ENCODE peak calls at places on chromosomes 7 and 10, in five cellular contexts. O, U, W, V and K are unnamed samples.

GRCh38 chr10:113648478-113648877 is 15.4 kb downstream of the NRAP start:
- DNase-seq in W (no peak), V (no peak), U (no peak), O (peak), K (no peak)

GRCh38 chr10:122114156-122114747 is 125.3 kb downstream of the TACC2 start:
- DNase-seq in W (no peak), V (no peak), U (no peak), O (peak), K (no peak)

GRCh38 chr10:101021239-101021638 is 9.7 kb downstream of the PDZD7 start:
- DNase-seq in U (no peak), V (no peak), W (no peak), O (no peak), K (no peak)

GRCh38 chr7:121604627-121605296 is 208.7 kb upstream of the FAM3C start:
- DNase-seq in V (no peak), W (no peak), O (no peak), U (no peak), K (no peak)

GRCh38 chr7:124919841-124920240 is 9.8 kb downstream of the POT1 start:
- DNase-seq in U (no peak), W (no peak), V (no peak), O (peak), K (no peak)

GRCh38 chr10:121864168-121864567 is 63.7 kb downstream of the ATE1 start:
- DNase-seq in O (no peak), U (no peak), W (no peak), V (no peak), K (no peak)

GRCh38 chr10:24550680-24551079 is 173.0 kb downstream of the ARHGAP21 start:
- DNase-seq in O (no peak), V (no peak), W (no peak), U (no peak), K (no peak)

GRCh38 chr7:156889089-156889488 is 3.9 kb downstream of the LMBR1 start:
- DNase-seq in O (no peak), V (no peak), U (no peak), W (no peak), K (no peak)

GRCh38 chr10:109282510-109282909 is 640.8 kb downstream of the XPNPEP1 start:
- DNase-seq in O (peak), V (no peak), U (no peak), W (no peak), K (no peak)

GRCh38 chr7:27171636-27172387 is 2.3 kb downstream of the HOXA10 start:
- DNase-seq in V (no peak), U (no peak), O (no peak), W (no peak), K (no peak)

GRCh38 chr7:106891545-106892410 is 26.7 kb downstream of the PIK3CG start:
- DNase-seq in O (no peak), V (no peak), U (no peak), W (no peak), K (no peak)
- TF ChIP-seq CTCF in O (no peak), V (no peak), U (no peak), W (peak), K (no peak)

DNA sequence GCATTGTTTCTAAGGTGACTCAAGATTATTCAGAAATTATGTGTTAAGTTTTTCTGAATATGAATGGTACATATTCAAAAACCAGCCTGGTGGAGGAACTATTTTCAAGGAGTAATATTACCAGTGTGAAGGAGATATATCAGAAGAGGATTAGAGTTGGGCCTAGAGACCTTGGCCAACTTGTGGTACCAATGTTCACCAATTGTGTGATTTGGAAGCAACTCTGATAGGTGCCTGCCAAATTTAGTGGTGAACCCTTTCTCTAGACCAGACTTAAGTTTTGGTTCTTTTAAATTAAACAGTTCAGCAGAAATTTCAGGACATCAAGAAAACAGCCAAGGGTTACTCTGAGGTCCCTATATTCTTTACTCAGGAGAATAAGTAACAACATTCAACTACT is 88.6 kb downstream of the RNLS start:
- DNase-seq in W (no peak), V (no peak), U (no peak), O (no peak), K (no peak)
- TF ChIP-seq CTCF in W (no peak), V (no peak), U (no peak), O (no peak), K (no peak)

GRCh38 chr7:115707684-115708341 is 322.8 kb downstream of the TFEC start:
- DNase-seq in O (no peak), U (no peak), W (no peak), V (no peak), K (no peak)

GRCh38 chr7:115704884-115705283 is 325.7 kb downstream of the TFEC start:
- DNase-seq in O (no peak), W (no peak), U (no peak), V (no peak), K (no peak)

GRCh38 chr7:115709664-115710063 is 320.9 kb downstream of the TFEC start:
- DNase-seq in V (no peak), O (no peak), W (no peak), U (no peak), K (no peak)

DNA sequence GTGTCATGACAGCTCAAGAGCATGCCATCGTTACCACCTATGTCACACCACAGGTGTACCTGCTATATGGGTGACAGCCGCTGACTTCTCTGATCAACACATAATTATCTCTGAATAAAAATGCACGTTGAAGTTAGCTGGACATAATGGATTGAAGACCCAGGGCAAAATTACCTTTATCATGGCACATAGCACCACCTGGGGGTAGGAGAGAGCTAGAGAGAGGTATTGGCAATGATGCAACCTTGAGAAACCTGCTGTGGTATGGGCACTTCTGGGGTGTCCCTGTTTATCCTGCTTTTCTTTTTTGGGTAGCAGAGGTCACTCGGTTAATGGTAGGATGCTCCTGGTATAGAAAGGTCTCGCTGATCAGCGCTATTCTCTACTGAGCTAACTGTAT is 323.3 kb downstream of the TFEC start:
- DNase-seq in U (peak), W (no peak), V (no peak), O (peak), K (no peak)
- TF ChIP-seq CTCF in U (no peak), W (peak), V (no peak), O (peak), K (peak)

GRCh38 chr10:52567247-52567580 is 205.4 kb downstream of the MBL2 start:
- DNase-seq in U (no peak), V (no peak), W (no peak), O (no peak), K (no peak)
- TF ChIP-seq CTCF in U (no peak), V (no peak), W (no peak), O (no peak), K (no peak)

GRCh38 chr10:62121197-62121550 is 147.5 kb downstream of the RTKN2 start:
- DNase-seq in O (peak), V (no peak), U (no peak), W (no peak), K (no peak)
- TF ChIP-seq CTCF in O (no peak), V (no peak), U (no peak), W (no peak), K (no peak)

GRCh38 chr7:2605608-2606538 is 25.9 kb upstream of the TTYH3 start:
- DNase-seq in O (no peak), V (no peak), W (no peak), U (no peak), K (no peak)
- TF ChIP-seq CTCF in O (no peak), V (no peak), W (no peak), U (peak), K (no peak)

GRCh38 chr7:122951006-122951405 is 44.5 kb downstream of the TAS2R16 start:
- DNase-seq in V (no peak), U (no peak), W (no peak), O (peak), K (no peak)

GRCh38 chr7:122944682-122945303 is 50.7 kb downstream of the TAS2R16 start:
- DNase-seq in U (no peak), W (no peak), O (no peak), V (no peak), K (no peak)

DNA sequence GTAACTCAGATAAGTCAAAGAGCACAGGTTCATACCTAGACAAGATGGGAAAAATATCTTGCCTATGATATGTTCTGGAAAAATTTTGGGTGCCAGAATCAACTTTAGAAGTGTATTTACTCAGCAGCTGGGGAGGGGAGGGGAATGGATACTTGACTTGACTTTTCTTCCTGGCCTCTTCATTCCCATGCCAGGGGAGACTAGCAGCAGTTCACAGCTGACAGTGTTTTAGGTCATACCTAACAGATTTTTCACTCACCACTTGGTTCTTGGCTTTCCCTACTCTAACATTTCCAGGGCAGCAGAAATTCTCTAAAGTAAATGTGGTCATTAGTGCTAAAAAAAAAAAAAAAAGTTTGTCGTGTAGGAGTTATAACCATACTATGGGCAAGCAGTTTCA is 46.3 kb downstream of the TAS2R16 start:
- DNase-seq in V (no peak), O (no peak), W (no peak), U (no peak), K (no peak)
- TF ChIP-seq CTCF in V (no peak), O (no peak), W (no peak), U (no peak), K (no peak)

GRCh38 chr7:83696101-83696500 is 47.2 kb upstream of the SEMA3E start:
- DNase-seq in W (no peak), O (no peak), U (no peak), V (no peak), K (no peak)

GRCh38 chr7:83697814-83698530 is 49.0 kb upstream of the SEMA3E start:
- DNase-seq in U (no peak), O (peak), V (no peak), W (no peak), K (no peak)

GRCh38 chr7:83691095-83691494 is 42.2 kb upstream of the SEMA3E start:
- DNase-seq in V (no peak), O (no peak), W (no peak), U (no peak), K (no peak)

GRCh38 chr7:83693281-83693680 is 44.3 kb upstream of the SEMA3E start:
- DNase-seq in W (no peak), O (no peak), V (no peak), U (no peak), K (no peak)

GRCh38 chr7:83695126-83695960 is 46.4 kb upstream of the SEMA3E start:
- DNase-seq in V (no peak), O (no peak), W (no peak), U (no peak), K (no peak)
- TF ChIP-seq CTCF in V (no peak), O (no peak), W (no peak), U (no peak), K (no peak)